ENCODE peak calls at places on chromosomes 16 and 17, in nine cellular contexts. One of them, this sample, is unnamed.

GRCh38 chr17:8118769-8119574 is 658 bp upstream of the ALOXE3 start:
- DNase-seq in left ventricle myocardium inferior: peak; percentile 91
- DNase-seq in body of pancreas: peak; percentile 91
- DNase-seq in ovary: peak; percentile 89
- DNase-seq in ascending aorta: peak; percentile 95
- DNase-seq in spleen: peak; percentile 97
- DNase-seq in psoas muscle: peak; percentile 90
- DNase-seq in H7: peak; percentile 94
- DNase-seq in neuronal stem cell: peak; percentile 88
- DNase-seq in this sample: peak; percentile 85

GRCh38 chr17:65677932-65678331 is 116.5 kb upstream of the AXIN2 start:
- DNase-seq in left ventricle myocardium inferior: no peak
- DNase-seq in body of pancreas: no peak
- DNase-seq in ovary: no peak
- DNase-seq in ascending aorta: no peak
- DNase-seq in spleen: no peak
- DNase-seq in psoas muscle: no peak
- DNase-seq in H7: no peak
- DNase-seq in neuronal stem cell: no peak
- DNase-seq in this sample: no peak

GRCh38 chr17:77746391-77746790 is 212.1 kb upstream of the TNRC6C start:
- DNase-seq in left ventricle myocardium inferior: no peak
- DNase-seq in body of pancreas: no peak
- DNase-seq in ovary: no peak
- DNase-seq in ascending aorta: peak; percentile 16
- DNase-seq in spleen: peak; percentile 28
- DNase-seq in psoas muscle: no peak
- DNase-seq in H7: no peak
- DNase-seq in neuronal stem cell: no peak
- DNase-seq in this sample: no peak

GRCh38 chr17:55265434-55266021 is 768 bp downstream of the HLF start:
- DNase-seq in left ventricle myocardium inferior: no peak
- DNase-seq in body of pancreas: peak; percentile 28
- DNase-seq in ovary: peak; percentile 54
- DNase-seq in ascending aorta: no peak
- DNase-seq in spleen: peak; percentile 79
- DNase-seq in psoas muscle: peak; percentile 27
- DNase-seq in H7: peak; percentile 75
- DNase-seq in neuronal stem cell: no peak
- DNase-seq in this sample: peak; percentile 19

GRCh38 chr17:28667870-28668269 is 5.9 kb downstream of the SUPT6H start:
- DNase-seq in left ventricle myocardium inferior: no peak
- DNase-seq in body of pancreas: no peak
- DNase-seq in ovary: no peak
- DNase-seq in ascending aorta: no peak
- DNase-seq in spleen: no peak
- DNase-seq in psoas muscle: no peak
- DNase-seq in H7: no peak
- DNase-seq in neuronal stem cell: no peak
- DNase-seq in this sample: no peak

GRCh38 chr17:70295732-70296131 is 126.4 kb downstream of the KCNJ2 start:
- DNase-seq in left ventricle myocardium inferior: peak; percentile 22
- DNase-seq in body of pancreas: no peak
- DNase-seq in ovary: no peak
- DNase-seq in ascending aorta: no peak
- DNase-seq in spleen: no peak
- DNase-seq in psoas muscle: no peak
- DNase-seq in H7: no peak
- DNase-seq in neuronal stem cell: no peak
- DNase-seq in this sample: no peak

GRCh38 chr16:1495281-1496262 is 2.4 kb downstream of the TELO2 start:
- DNase-seq in left ventricle myocardium inferior: no peak
- DNase-seq in body of pancreas: no peak
- DNase-seq in ovary: no peak
- DNase-seq in ascending aorta: no peak
- DNase-seq in spleen: peak; percentile 75
- DNase-seq in psoas muscle: no peak
- DNase-seq in H7: no peak
- DNase-seq in neuronal stem cell: no peak
- DNase-seq in this sample: no peak

GRCh38 chr16:14289692-14290340 is 218.7 kb downstream of the MRTFB start:
- DNase-seq in left ventricle myocardium inferior: no peak
- DNase-seq in body of pancreas: no peak
- DNase-seq in ovary: no peak
- DNase-seq in ascending aorta: no peak
- DNase-seq in spleen: peak; percentile 31
- DNase-seq in psoas muscle: no peak
- DNase-seq in H7: peak; percentile 87
- DNase-seq in neuronal stem cell: no peak
- DNase-seq in this sample: peak; percentile 57

GRCh38 chr16:30567160-30567990 is 4.1 kb downstream of the ZNF688 start:
- DNase-seq in left ventricle myocardium inferior: no peak
- DNase-seq in body of pancreas: no peak
- DNase-seq in ovary: no peak
- DNase-seq in ascending aorta: no peak
- DNase-seq in spleen: no peak
- DNase-seq in psoas muscle: no peak
- DNase-seq in H7: no peak
- DNase-seq in neuronal stem cell: no peak
- DNase-seq in this sample: no peak

GRCh38 chr17:57662644-57663308 is 82.3 kb downstream of the CCDC182 start:
- DNase-seq in left ventricle myocardium inferior: peak; percentile 96
- DNase-seq in body of pancreas: peak; percentile 93
- DNase-seq in ovary: peak; percentile 92
- DNase-seq in ascending aorta: peak; percentile 98
- DNase-seq in spleen: peak; percentile 84
- DNase-seq in psoas muscle: peak; percentile 97
- DNase-seq in H7: peak; percentile 98
- DNase-seq in neuronal stem cell: peak; percentile 92
- DNase-seq in this sample: peak; percentile 100

GRCh38 chr16:87203060-87203656 is 114.0 kb downstream of the C16orf95 start:
- DNase-seq in left ventricle myocardium inferior: peak; percentile 51
- DNase-seq in body of pancreas: no peak
- DNase-seq in ovary: no peak
- DNase-seq in ascending aorta: peak; percentile 80
- DNase-seq in spleen: no peak
- DNase-seq in psoas muscle: peak; percentile 49
- DNase-seq in H7: peak; percentile 91
- DNase-seq in neuronal stem cell: peak; percentile 64
- DNase-seq in this sample: peak; percentile 75

GRCh38 chr16:82038941-82039340 is 3.9 kb downstream of the HSD17B2 start:
- DNase-seq in left ventricle myocardium inferior: no peak
- DNase-seq in body of pancreas: no peak
- DNase-seq in ovary: no peak
- DNase-seq in ascending aorta: no peak
- DNase-seq in spleen: no peak
- DNase-seq in psoas muscle: no peak
- DNase-seq in H7: no peak
- DNase-seq in neuronal stem cell: no peak
- DNase-seq in this sample: no peak

GRCh38 chr16:50278251-50278650 is 11.9 kb downstream of the ADCY7 start:
- DNase-seq in left ventricle myocardium inferior: no peak
- DNase-seq in body of pancreas: no peak
- DNase-seq in ovary: no peak
- DNase-seq in ascending aorta: no peak
- DNase-seq in spleen: no peak
- DNase-seq in psoas muscle: no peak
- DNase-seq in H7: no peak
- DNase-seq in neuronal stem cell: no peak
- DNase-seq in this sample: no peak

GRCh38 chr17:2058521-2059124 is 3.7 kb downstream of the HIC1 start:
- DNase-seq in left ventricle myocardium inferior: peak; percentile 85
- DNase-seq in body of pancreas: peak; percentile 78
- DNase-seq in ovary: peak; percentile 84
- DNase-seq in ascending aorta: no peak
- DNase-seq in spleen: peak; percentile 96
- DNase-seq in psoas muscle: peak; percentile 78
- DNase-seq in H7: peak; percentile 95
- DNase-seq in neuronal stem cell: no peak
- DNase-seq in this sample: no peak

DNA sequence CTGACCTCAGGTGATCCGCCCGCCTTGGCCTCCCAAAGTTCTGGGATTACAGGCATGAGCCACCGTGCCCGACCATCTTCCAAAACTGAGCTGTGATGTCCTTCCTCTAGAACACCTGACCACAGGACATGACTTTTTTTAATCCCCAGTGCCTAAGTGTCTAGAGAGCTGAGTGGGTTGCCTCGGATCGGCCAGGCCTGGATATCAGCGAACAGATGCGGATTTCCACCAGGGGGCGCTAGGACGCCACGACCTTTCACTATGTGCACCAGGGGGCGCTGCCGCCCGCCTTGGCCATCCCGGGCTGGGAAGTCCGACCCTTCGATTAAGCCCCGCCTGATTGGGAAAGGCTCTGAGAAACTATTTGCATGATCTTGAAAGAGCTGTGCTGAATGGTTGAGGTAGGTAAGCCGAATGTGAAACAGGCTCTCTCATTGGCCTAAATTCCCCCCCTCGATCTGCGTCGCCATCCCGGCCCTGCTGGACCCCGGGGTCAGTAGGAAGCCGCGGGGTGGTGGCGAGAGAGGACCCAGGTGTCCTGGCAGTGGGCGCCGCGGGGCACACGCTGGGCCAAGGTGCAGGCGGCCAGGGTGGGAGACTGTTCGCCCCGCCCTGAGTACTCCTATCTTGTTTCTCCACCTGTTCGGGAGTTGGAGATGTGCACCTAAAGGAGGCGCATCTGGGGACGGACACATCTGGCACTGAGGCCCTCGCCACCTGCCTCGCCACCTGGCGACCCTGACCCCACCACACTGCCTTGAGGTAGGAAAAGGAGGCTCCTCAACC is at the start of gene ACBD4:
- DNase-seq in left ventricle myocardium inferior: peak; percentile 94
- DNase-seq in body of pancreas: peak; percentile 97
- DNase-seq in ovary: peak; percentile 96
- DNase-seq in ascending aorta: peak; percentile 98
- DNase-seq in spleen: peak; percentile 99
- DNase-seq in psoas muscle: peak; percentile 94
- DNase-seq in H7: peak; percentile 99
- DNase-seq in neuronal stem cell: peak; percentile 99
- DNase-seq in this sample: peak; percentile 96
- H3K4me3 ChIP-seq in left ventricle myocardium inferior: peak within 1 kb of the TSS; percentile 91
- H3K4me3 ChIP-seq in body of pancreas: peak within 1 kb of the TSS; percentile 87
- H3K4me3 ChIP-seq in ovary: peak within 1 kb of the TSS; percentile 76
- H3K4me3 ChIP-seq in ascending aorta: peak within 1 kb of the TSS; percentile 81
- H3K4me3 ChIP-seq in spleen: peak within 1 kb of the TSS; percentile 73
- H3K4me3 ChIP-seq in psoas muscle: peak within 1 kb of the TSS; percentile 71
- H3K4me3 ChIP-seq in H7: peak within 1 kb of the TSS; percentile 50
- H3K4me3 ChIP-seq in neuronal stem cell: peak within 1 kb of the TSS; percentile 47
- H3K4me3 ChIP-seq in this sample: peak within 1 kb of the TSS; percentile 60

DNA sequence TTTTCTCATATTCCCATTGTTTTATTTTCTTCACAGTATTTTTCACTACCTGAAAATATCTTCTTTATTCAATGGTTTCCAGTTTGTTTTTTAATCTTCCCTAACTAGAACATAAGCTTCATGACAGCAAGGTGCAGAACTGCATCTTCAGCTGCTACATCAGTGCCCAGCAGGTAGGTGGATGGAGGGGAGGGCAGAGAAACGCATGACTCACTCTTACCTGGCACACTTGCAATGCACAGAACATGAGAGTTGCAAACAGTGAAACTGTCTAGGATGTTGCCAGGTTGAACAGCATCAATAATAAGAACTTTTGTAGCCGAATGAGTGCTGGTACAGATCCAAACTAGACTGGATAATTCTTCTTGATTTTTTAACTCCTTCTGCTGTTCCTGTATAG is 127.1 kb downstream of the SPAG9 start:
- DNase-seq in left ventricle myocardium inferior: no peak
- DNase-seq in body of pancreas: no peak
- DNase-seq in ovary: no peak
- DNase-seq in ascending aorta: no peak
- DNase-seq in spleen: no peak
- DNase-seq in psoas muscle: no peak
- DNase-seq in H7: no peak
- DNase-seq in neuronal stem cell: no peak
- DNase-seq in this sample: no peak
- H3K36me3 ChIP-seq in left ventricle myocardium inferior: peaks cover 100% of the 10 kb centered on the region
- H3K36me3 ChIP-seq in body of pancreas: peaks cover 56% of the 10 kb centered on the region
- H3K36me3 ChIP-seq in ovary: no peaks in the 10 kb centered on the region
- H3K36me3 ChIP-seq in ascending aorta: peaks cover 80% of the 10 kb centered on the region
- H3K36me3 ChIP-seq in spleen: peaks cover 77% of the 10 kb centered on the region
- H3K36me3 ChIP-seq in psoas muscle: peaks cover 100% of the 10 kb centered on the region
- H3K36me3 ChIP-seq in H7: peaks cover 18% of the 10 kb centered on the region
- H3K36me3 ChIP-seq in neuronal stem cell: peaks cover 44% of the 10 kb centered on the region
- H3K36me3 ChIP-seq in this sample: peaks cover 71% of the 10 kb centered on the region

DNA sequence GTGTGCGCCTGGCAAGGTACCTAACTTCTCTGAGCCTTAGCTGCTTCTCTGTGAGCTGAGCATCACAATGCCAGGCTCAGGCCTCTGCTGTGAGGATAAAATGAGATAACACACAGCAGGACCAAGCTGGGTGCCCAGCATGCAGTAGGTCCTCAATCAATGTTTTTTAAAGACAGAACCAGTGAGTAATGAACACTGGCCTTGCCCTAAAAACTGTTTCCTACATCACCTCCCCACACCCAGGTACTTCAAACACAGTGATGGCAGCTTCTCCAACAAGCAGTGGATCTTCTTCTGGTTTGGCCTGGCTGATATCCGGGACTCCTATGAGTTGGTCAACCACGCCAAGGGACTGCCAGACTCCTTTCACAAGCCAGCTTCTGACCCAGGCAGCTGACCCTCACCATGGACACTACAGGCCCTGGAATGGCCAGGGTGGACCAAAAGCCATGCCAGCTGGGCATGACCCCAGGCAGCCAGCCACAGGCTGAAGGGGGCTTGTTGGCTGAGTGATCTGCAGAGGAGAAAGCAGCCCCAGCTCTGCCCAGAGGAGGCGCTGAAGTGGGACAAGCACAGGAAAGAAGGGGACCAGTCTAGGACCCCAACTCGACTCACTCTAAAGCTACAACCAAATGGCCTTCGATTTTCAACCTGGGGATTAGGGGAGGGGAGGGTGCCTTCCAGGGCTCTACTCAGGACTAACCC is 3.9 kb downstream of the NAGS start:
- DNase-seq in left ventricle myocardium inferior: no peak
- DNase-seq in body of pancreas: no peak
- DNase-seq in ovary: no peak
- DNase-seq in ascending aorta: no peak
- DNase-seq in spleen: no peak
- DNase-seq in psoas muscle: no peak
- DNase-seq in H7: peak; percentile 60
- DNase-seq in neuronal stem cell: no peak
- DNase-seq in this sample: no peak
- H3K4me3 ChIP-seq in left ventricle myocardium inferior: peak overlapping the region; percentile 81
- H3K4me3 ChIP-seq in body of pancreas: no peak overlapping the region
- H3K4me3 ChIP-seq in ovary: no peak overlapping the region
- H3K4me3 ChIP-seq in ascending aorta: peak overlapping the region; percentile 67
- H3K4me3 ChIP-seq in spleen: no peak overlapping the region
- H3K4me3 ChIP-seq in psoas muscle: no peak overlapping the region
- H3K4me3 ChIP-seq in H7: no peak overlapping the region
- H3K4me3 ChIP-seq in neuronal stem cell: peak overlapping the region; percentile 65
- H3K4me3 ChIP-seq in this sample: peak overlapping the region; percentile 74

DNA sequence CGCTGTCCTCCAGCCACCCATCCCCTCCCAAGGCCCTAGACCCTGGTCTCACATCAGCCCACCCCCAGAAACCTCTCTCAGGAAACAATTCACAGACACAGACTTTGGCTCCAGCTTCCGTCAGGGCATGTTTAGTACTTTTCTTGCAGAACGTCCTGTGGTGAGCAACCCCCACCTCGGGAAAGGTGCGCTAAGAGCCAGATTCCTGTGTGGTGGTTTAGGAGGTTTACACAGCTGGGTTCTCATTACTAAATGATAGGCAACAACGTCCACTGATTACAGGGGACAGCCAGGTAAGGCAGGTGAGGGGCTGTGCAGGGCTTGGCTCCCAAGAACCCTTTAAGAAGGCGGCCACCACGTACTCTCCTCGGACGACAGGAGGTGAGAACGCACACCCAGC is 29.3 kb downstream of the KIFC3 start:
- DNase-seq in left ventricle myocardium inferior: no peak
- DNase-seq in body of pancreas: peak; percentile 46
- DNase-seq in ovary: no peak
- DNase-seq in ascending aorta: no peak
- DNase-seq in spleen: no peak
- DNase-seq in psoas muscle: peak; percentile 1
- DNase-seq in H7: no peak
- DNase-seq in neuronal stem cell: no peak
- DNase-seq in this sample: no peak
- H3K36me3 ChIP-seq in left ventricle myocardium inferior: peaks cover 62% of the 10 kb centered on the region
- H3K36me3 ChIP-seq in body of pancreas: peaks cover 12% of the 10 kb centered on the region
- H3K36me3 ChIP-seq in ovary: no peaks in the 10 kb centered on the region
- H3K36me3 ChIP-seq in ascending aorta: peaks cover 37% of the 10 kb centered on the region
- H3K36me3 ChIP-seq in spleen: peaks cover 25% of the 10 kb centered on the region
- H3K36me3 ChIP-seq in psoas muscle: peaks cover 20% of the 10 kb centered on the region
- H3K36me3 ChIP-seq in H7: no peaks in the 10 kb centered on the region
- H3K36me3 ChIP-seq in neuronal stem cell: no peaks in the 10 kb centered on the region
- H3K36me3 ChIP-seq in this sample: no peaks in the 10 kb centered on the region